ENCODE peak calls at places on chromosomes 16 and 17, in seven cellular contexts. One of them, this sample, is unnamed.

GRCh38 chr17:57051886-57052342 is 33.1 kb upstream of the AKAP1 start:
- DNase-seq in activated naive CD8-positive, alpha-beta T cell treated with anti-CD3 and anti-CD28 coated beads, Interleukin-2, amount 50 U/mL, for 24 hours: no peak
- DNase-seq in NCI-H2107: peak
- DNase-seq in prostate gland: peak
- DNase-seq in NCI-H1694: no peak
- DNase-seq in hypothalamus: no peak
- DNase-seq in BE2C: no peak
- DNase-seq in this sample: no peak

GRCh38 chr17:73268582-73269328 is 7.1 kb upstream of the CPSF4L start:
- DNase-seq in NCI-H1694: no peak
- DNase-seq in BE2C: no peak
- DNase-seq in activated naive CD8-positive, alpha-beta T cell treated with anti-CD3 and anti-CD28 coated beads, Interleukin-2, amount 50 U/mL, for 24 hours: no peak
- DNase-seq in hypothalamus: no peak
- DNase-seq in prostate gland: no peak
- DNase-seq in NCI-H2107: no peak
- DNase-seq in this sample: no peak

GRCh38 chr17:55852734-55853133 is 101.9 kb downstream of the PCTP start:
- DNase-seq in activated naive CD8-positive, alpha-beta T cell treated with anti-CD3 and anti-CD28 coated beads, Interleukin-2, amount 50 U/mL, for 24 hours: no peak
- DNase-seq in prostate gland: no peak
- DNase-seq in BE2C: no peak
- DNase-seq in NCI-H2107: no peak
- DNase-seq in NCI-H1694: no peak
- DNase-seq in hypothalamus: no peak
- DNase-seq in this sample: peak

GRCh38 chr17:68777856-68778694 is 176.9 kb upstream of the FAM20A start:
- DNase-seq in NCI-H1694: no peak
- DNase-seq in BE2C: no peak
- DNase-seq in activated naive CD8-positive, alpha-beta T cell treated with anti-CD3 and anti-CD28 coated beads, Interleukin-2, amount 50 U/mL, for 24 hours: no peak
- DNase-seq in hypothalamus: no peak
- DNase-seq in prostate gland: no peak
- DNase-seq in NCI-H2107: peak
- DNase-seq in this sample: no peak

GRCh38 chr16:85276741-85277140 is 164.5 kb upstream of the CIBAR2 start:
- DNase-seq in NCI-H1694: no peak
- DNase-seq in BE2C: no peak
- DNase-seq in hypothalamus: no peak
- DNase-seq in prostate gland: no peak
- DNase-seq in activated naive CD8-positive, alpha-beta T cell treated with anti-CD3 and anti-CD28 coated beads, Interleukin-2, amount 50 U/mL, for 24 hours: no peak
- DNase-seq in NCI-H2107: no peak
- DNase-seq in this sample: no peak

GRCh38 chr17:49994085-49995054 is 654 bp downstream of the DLX3 start:
- DNase-seq in activated naive CD8-positive, alpha-beta T cell treated with anti-CD3 and anti-CD28 coated beads, Interleukin-2, amount 50 U/mL, for 24 hours: no peak
- DNase-seq in prostate gland: no peak
- DNase-seq in NCI-H2107: no peak
- DNase-seq in hypothalamus: no peak
- DNase-seq in BE2C: no peak
- DNase-seq in NCI-H1694: no peak
- DNase-seq in this sample: no peak

GRCh38 chr16:58105619-58106018 is 23.6 kb downstream of the CFAP20 start:
- DNase-seq in activated naive CD8-positive, alpha-beta T cell treated with anti-CD3 and anti-CD28 coated beads, Interleukin-2, amount 50 U/mL, for 24 hours: no peak
- DNase-seq in BE2C: no peak
- DNase-seq in NCI-H1694: no peak
- DNase-seq in hypothalamus: no peak
- DNase-seq in NCI-H2107: no peak
- DNase-seq in prostate gland: no peak
- DNase-seq in this sample: peak

GRCh38 chr16:23317266-23317661 is 15.2 kb downstream of the SCNN1B start:
- DNase-seq in BE2C: no peak
- DNase-seq in prostate gland: peak
- DNase-seq in hypothalamus: no peak
- DNase-seq in activated naive CD8-positive, alpha-beta T cell treated with anti-CD3 and anti-CD28 coated beads, Interleukin-2, amount 50 U/mL, for 24 hours: no peak
- DNase-seq in NCI-H1694: peak
- DNase-seq in NCI-H2107: peak
- DNase-seq in this sample: no peak

GRCh38 chr17:15289285-15290185 is 24.4 kb upstream of the PMP22 start:
- DNase-seq in NCI-H2107: no peak
- DNase-seq in NCI-H1694: no peak
- DNase-seq in BE2C: peak
- DNase-seq in hypothalamus: no peak
- DNase-seq in prostate gland: no peak
- DNase-seq in activated naive CD8-positive, alpha-beta T cell treated with anti-CD3 and anti-CD28 coated beads, Interleukin-2, amount 50 U/mL, for 24 hours: no peak
- DNase-seq in this sample: no peak

GRCh38 chr16:66874079-66874775 is 6.1 kb upstream of the PDP2 start:
- DNase-seq in activated naive CD8-positive, alpha-beta T cell treated with anti-CD3 and anti-CD28 coated beads, Interleukin-2, amount 50 U/mL, for 24 hours: peak
- DNase-seq in NCI-H2107: no peak
- DNase-seq in BE2C: no peak
- DNase-seq in NCI-H1694: no peak
- DNase-seq in prostate gland: no peak
- DNase-seq in hypothalamus: no peak
- DNase-seq in this sample: peak

GRCh38 chr17:48139948-48140347 is 32.4 kb downstream of the SNX11 start:
- DNase-seq in NCI-H2107: no peak
- DNase-seq in NCI-H1694: no peak
- DNase-seq in activated naive CD8-positive, alpha-beta T cell treated with anti-CD3 and anti-CD28 coated beads, Interleukin-2, amount 50 U/mL, for 24 hours: no peak
- DNase-seq in prostate gland: no peak
- DNase-seq in BE2C: no peak
- DNase-seq in hypothalamus: no peak
- DNase-seq in this sample: peak

GRCh38 chr17:6244796-6245195 is 174.6 kb downstream of the WSCD1 start:
- DNase-seq in activated naive CD8-positive, alpha-beta T cell treated with anti-CD3 and anti-CD28 coated beads, Interleukin-2, amount 50 U/mL, for 24 hours: no peak
- DNase-seq in hypothalamus: no peak
- DNase-seq in NCI-H1694: no peak
- DNase-seq in BE2C: no peak
- DNase-seq in prostate gland: no peak
- DNase-seq in NCI-H2107: no peak
- DNase-seq in this sample: no peak

GRCh38 chr17:76924345-76925332 is 56.4 kb downstream of the MGAT5B start:
- DNase-seq in hypothalamus: no peak
- DNase-seq in activated naive CD8-positive, alpha-beta T cell treated with anti-CD3 and anti-CD28 coated beads, Interleukin-2, amount 50 U/mL, for 24 hours: no peak
- DNase-seq in NCI-H1694: no peak
- DNase-seq in NCI-H2107: no peak
- DNase-seq in prostate gland: no peak
- DNase-seq in BE2C: no peak
- DNase-seq in this sample: no peak

GRCh38 chr17:47694018-47694817 is at the start of gene TBKBP1:
- DNase-seq in prostate gland: no peak
- DNase-seq in BE2C: peak
- DNase-seq in hypothalamus: peak
- DNase-seq in activated naive CD8-positive, alpha-beta T cell treated with anti-CD3 and anti-CD28 coated beads, Interleukin-2, amount 50 U/mL, for 24 hours: peak
- DNase-seq in NCI-H2107: no peak
- DNase-seq in NCI-H1694: peak
- DNase-seq in this sample: peak

GRCh38 chr16:57367111-57367752 is 5.1 kb upstream of the CX3CL1 start:
- DNase-seq in NCI-H1694: no peak
- DNase-seq in BE2C: no peak
- DNase-seq in hypothalamus: no peak
- DNase-seq in NCI-H2107: no peak
- DNase-seq in prostate gland: peak
- DNase-seq in activated naive CD8-positive, alpha-beta T cell treated with anti-CD3 and anti-CD28 coated beads, Interleukin-2, amount 50 U/mL, for 24 hours: no peak
- DNase-seq in this sample: no peak

GRCh38 chr16:81650982-81651562 is 128.0 kb upstream of the PLCG2 start:
- DNase-seq in NCI-H1694: peak
- DNase-seq in BE2C: peak
- DNase-seq in activated naive CD8-positive, alpha-beta T cell treated with anti-CD3 and anti-CD28 coated beads, Interleukin-2, amount 50 U/mL, for 24 hours: no peak
- DNase-seq in prostate gland: peak
- DNase-seq in hypothalamus: no peak
- DNase-seq in NCI-H2107: peak
- DNase-seq in this sample: no peak

GRCh38 chr16:84730406-84731106 is 30.8 kb downstream of the USP10 start:
- DNase-seq in NCI-H2107: no peak
- DNase-seq in activated naive CD8-positive, alpha-beta T cell treated with anti-CD3 and anti-CD28 coated beads, Interleukin-2, amount 50 U/mL, for 24 hours: peak
- DNase-seq in NCI-H1694: no peak
- DNase-seq in BE2C: peak
- DNase-seq in prostate gland: peak
- DNase-seq in hypothalamus: no peak
- DNase-seq in this sample: peak

GRCh38 chr17:11241611-11242226 is 706 bp downstream of the SHISA6 start:
- DNase-seq in NCI-H1694: no peak
- DNase-seq in NCI-H2107: no peak
- DNase-seq in BE2C: no peak
- DNase-seq in hypothalamus: no peak
- DNase-seq in prostate gland: peak
- DNase-seq in activated naive CD8-positive, alpha-beta T cell treated with anti-CD3 and anti-CD28 coated beads, Interleukin-2, amount 50 U/mL, for 24 hours: no peak
- DNase-seq in this sample: no peak

GRCh38 chr17:47316316-47316715 is 7.4 kb upstream of the EFCAB13 start:
- DNase-seq in NCI-H2107: no peak
- DNase-seq in BE2C: no peak
- DNase-seq in activated naive CD8-positive, alpha-beta T cell treated with anti-CD3 and anti-CD28 coated beads, Interleukin-2, amount 50 U/mL, for 24 hours: no peak
- DNase-seq in hypothalamus: no peak
- DNase-seq in NCI-H1694: no peak
- DNase-seq in prostate gland: no peak
- DNase-seq in this sample: no peak

GRCh38 chr17:51119415-51120356 is 982 bp downstream of the SPAG9 start:
- DNase-seq in activated naive CD8-positive, alpha-beta T cell treated with anti-CD3 and anti-CD28 coated beads, Interleukin-2, amount 50 U/mL, for 24 hours: peak
- DNase-seq in NCI-H1694: no peak
- DNase-seq in BE2C: peak
- DNase-seq in prostate gland: peak
- DNase-seq in hypothalamus: peak
- DNase-seq in NCI-H2107: no peak
- DNase-seq in this sample: peak

GRCh38 chr17:48715496-48716399 is 6.6 kb downstream of the PRAC1 start:
- DNase-seq in NCI-H2107: no peak
- DNase-seq in BE2C: no peak
- DNase-seq in hypothalamus: no peak
- DNase-seq in prostate gland: no peak
- DNase-seq in NCI-H1694: no peak
- DNase-seq in activated naive CD8-positive, alpha-beta T cell treated with anti-CD3 and anti-CD28 coated beads, Interleukin-2, amount 50 U/mL, for 24 hours: no peak
- DNase-seq in this sample: no peak

GRCh38 chr16:57645691-57646387 is 17.4 kb downstream of the ADGRG1 start:
- DNase-seq in NCI-H2107: no peak
- DNase-seq in NCI-H1694: no peak
- DNase-seq in prostate gland: no peak
- DNase-seq in BE2C: peak
- DNase-seq in hypothalamus: no peak
- DNase-seq in activated naive CD8-positive, alpha-beta T cell treated with anti-CD3 and anti-CD28 coated beads, Interleukin-2, amount 50 U/mL, for 24 hours: no peak
- DNase-seq in this sample: no peak

This sample was measured in Kasumi-1.